ENCODE peak calls at places on chromosomes 13 and 19, in eight cellular contexts. U is tibial nerve, J is breast epithelium, I is A549, Q is heart left ventricle, S is lower leg skin, K is esophagus squamous epithelium, O is uterus. B is an unnamed sample.

GRCh38 chr19:34475026-34475974 is 6.3 kb upstream of the WTIP start:
- DNase-seq in S (no peak), J (no peak), K (no peak), I (peak), O (no peak), U (no peak), Q (no peak), B (no peak)

GRCh38 chr19:56291857-56292256 is 19.3 kb downstream of the EDDM13 start:
- DNase-seq in K (no peak), O (no peak), Q (no peak), J (no peak), S (no peak), U (no peak), I (no peak), B (no peak)

GRCh38 chr13:30341815-30342570 is 34.6 kb upstream of the KATNAL1 start:
- DNase-seq in J (peak), S (peak), I (no peak), U (peak), Q (peak), K (no peak), O (peak), B (peak)

GRCh38 chr13:50518791-50519201 is 324.7 kb downstream of the DLEU7 start:
- DNase-seq in Q (no peak), J (no peak), S (peak), I (no peak), O (no peak), U (no peak), K (no peak), B (peak)

GRCh38 chr19:29841209-29841558 is 29.4 kb downstream of the CCNE1 start:
- DNase-seq in K (no peak), U (no peak), Q (no peak), S (no peak), O (no peak), J (no peak), I (peak), B (no peak)

GRCh38 chr13:110008816-110009215 is 222.4 kb upstream of the IRS2 start:
- DNase-seq in I (no peak), O (no peak), K (no peak), U (no peak), Q (no peak), J (no peak), S (no peak), B (no peak)

GRCh38 chr13:63625869-63626268 is 2210.2 kb upstream of the PCDH20 start:
- DNase-seq in K (no peak), I (peak), U (no peak), O (no peak), S (no peak), J (no peak), Q (no peak), B (no peak)

GRCh38 chr13:42820450-42820849 is 39.1 kb downstream of the FAM216B start:
- DNase-seq in O (no peak), Q (no peak), U (no peak), J (no peak), S (no peak), K (no peak), I (no peak), B (no peak)

GRCh38 chr19:6530385-6531162 is at the start of gene TNFSF9:
- DNase-seq in K (no peak), I (peak), O (peak), J (peak), Q (peak), S (peak), U (peak), B (peak)

GRCh38 chr19:9308091-9308490 is 1.5 kb downstream of the ZNF699 start:
- DNase-seq in I (no peak), J (no peak), U (no peak), Q (no peak), K (no peak), O (no peak), S (no peak), B (no peak)

GRCh38 chr19:9306443-9306842 is 3.2 kb downstream of the ZNF699 start:
- DNase-seq in U (no peak), Q (no peak), I (no peak), S (no peak), K (no peak), O (no peak), J (no peak), B (no peak)

GRCh38 chr19:9313756-9314155 is 4.1 kb upstream of the ZNF699 start:
- DNase-seq in S (no peak), I (no peak), U (no peak), J (no peak), K (no peak), Q (no peak), O (no peak), B (no peak)

GRCh38 chr19:9309974-9310446 is 372 bp upstream of the ZNF699 start:
- DNase-seq in S (peak), I (peak), O (peak), U (peak), J (no peak), K (peak), Q (peak), B (peak)

DNA sequence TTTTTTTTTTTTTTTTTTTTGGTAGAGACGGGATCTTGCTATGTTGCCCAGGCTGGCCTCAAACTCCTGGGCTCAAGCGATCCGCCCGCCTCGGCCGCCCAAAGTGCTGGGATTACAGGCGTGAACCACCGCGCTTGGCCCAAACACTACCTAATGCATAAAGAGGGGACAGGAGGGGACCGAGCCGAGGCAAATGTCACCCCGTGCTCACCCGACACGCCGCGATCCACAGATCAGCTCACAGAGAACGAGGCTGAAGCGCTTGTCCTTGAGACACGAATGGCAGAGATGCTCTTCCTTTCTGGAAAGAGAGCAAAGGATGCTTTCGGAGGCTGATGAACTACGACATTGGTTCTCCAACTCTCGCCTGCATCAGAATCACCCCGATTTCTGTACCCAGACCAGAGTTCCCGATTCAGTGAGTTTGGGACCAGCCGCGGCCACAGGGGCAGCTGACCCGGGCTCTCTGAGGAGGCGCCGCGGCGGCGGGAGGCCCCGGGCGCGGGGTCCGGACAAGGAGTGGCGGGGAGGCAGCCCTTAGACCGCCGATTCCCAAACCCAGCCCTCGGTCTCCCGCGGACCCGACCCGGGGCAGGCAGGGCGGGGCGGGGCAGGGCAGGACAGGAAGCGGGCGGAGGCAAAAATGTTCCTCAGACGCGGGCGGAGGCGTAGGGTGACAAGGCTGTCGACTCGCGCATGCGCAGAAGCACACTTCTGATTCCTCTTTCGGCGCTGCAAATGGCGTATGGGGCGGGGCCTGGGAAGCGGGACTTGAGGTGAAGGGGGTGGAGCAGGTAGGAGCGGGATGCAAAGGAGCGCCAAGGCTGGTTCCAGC is at the start of gene ZNF699:
- DNase-seq in U (peak), K (peak), J (peak), O (peak), S (peak), Q (peak), I (peak), B (peak)
- TF ChIP-seq POLR2A in U (peak), K (peak), J (peak), O (peak), S (no peak), Q (no peak), I (no peak), B (peak)

GRCh38 chr19:58392945-58393724 is 2.3 kb upstream of the RNF225 start:
- DNase-seq in I (no peak), J (no peak), U (no peak), K (no peak), Q (no peak), O (no peak), S (no peak), B (no peak)
- TF ChIP-seq POLR2A in I (no peak), J (no peak), U (no peak), K (no peak), Q (no peak), O (no peak), S (no peak), B (no peak)

GRCh38 chr19:2492870-2493269 is 16.9 kb downstream of the GADD45B start:
- DNase-seq in K (no peak), I (no peak), S (no peak), J (no peak), Q (no peak), U (no peak), O (no peak), B (no peak)

GRCh38 chr19:2495651-2496316 is 19.9 kb downstream of the GADD45B start:
- DNase-seq in J (peak), O (peak), S (no peak), K (no peak), Q (peak), I (no peak), U (no peak), B (peak)

GRCh38 chr19:2495130-2495641 is 19.3 kb downstream of the GADD45B start:
- DNase-seq in K (no peak), Q (peak), S (peak), U (peak), O (peak), I (peak), J (peak), B (peak)

GRCh38 chr19:2494084-2494446 is 18.1 kb downstream of the GADD45B start:
- DNase-seq in I (peak), U (no peak), S (no peak), Q (peak), O (no peak), J (no peak), K (no peak), B (peak)

GRCh38 chr19:2494447-2495129 is 18.7 kb downstream of the GADD45B start:
- DNase-seq in U (peak), S (peak), K (no peak), I (peak), J (peak), Q (peak), O (peak), B (peak)
- TF ChIP-seq POLR2A in U (no peak), S (no peak), K (peak), I (peak), J (no peak), Q (no peak), O (peak), B (peak)

GRCh38 chr19:4083677-4084546 is 17.2 kb upstream of the ZBTB7A start:
- DNase-seq in Q (peak), K (no peak), U (no peak), O (no peak), I (no peak), S (no peak), J (no peak), B (no peak)
- TF ChIP-seq POLR2A in Q (no peak), K (no peak), U (no peak), O (no peak), I (no peak), S (no peak), J (no peak), B (no peak)

DNA sequence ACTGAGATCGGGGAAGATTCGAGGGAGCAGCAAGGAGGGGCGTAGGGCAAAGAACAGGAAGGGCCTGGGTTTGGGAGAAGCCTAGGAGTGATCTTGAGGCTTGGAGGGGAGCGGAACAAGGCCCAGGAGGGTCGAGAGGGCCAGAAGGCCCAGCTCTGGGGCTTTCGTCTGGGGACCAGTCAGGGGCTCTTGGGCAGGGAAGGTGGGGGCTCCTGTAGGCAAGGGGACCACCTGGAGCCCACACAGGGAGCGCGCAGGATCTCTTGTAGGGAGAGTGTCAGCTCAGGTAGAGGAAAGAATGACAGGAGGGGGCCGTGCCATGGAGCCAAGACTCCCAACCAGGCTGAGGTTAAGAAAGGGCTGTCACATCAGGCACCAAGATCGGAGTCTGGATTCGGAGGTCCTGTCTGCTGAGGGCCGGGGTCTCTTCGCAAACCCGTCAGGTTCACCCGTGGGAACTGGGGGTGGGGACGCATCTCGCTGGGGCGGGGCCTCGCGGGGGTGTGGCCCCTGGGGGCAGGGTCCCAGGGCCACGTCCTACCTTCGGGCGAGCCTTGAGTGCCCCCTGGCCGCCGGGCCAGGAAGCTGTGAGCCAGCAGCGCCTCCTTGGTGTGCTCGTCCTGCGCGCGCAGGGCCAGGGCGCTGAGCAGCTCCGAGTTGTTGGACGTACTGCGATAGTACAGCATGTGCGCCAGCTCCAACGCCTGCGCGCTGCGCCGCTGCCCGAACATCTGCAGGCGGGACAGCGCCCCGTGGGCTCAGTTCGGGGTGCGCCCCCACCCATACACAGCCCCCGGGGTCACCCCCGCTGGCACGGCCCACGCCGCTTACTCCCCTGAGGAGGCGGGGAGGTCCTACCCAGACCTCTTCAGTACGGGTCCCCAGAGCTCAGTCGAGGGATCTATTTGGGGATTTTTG is 8.4 kb downstream of the EMP3 start:
- DNase-seq in I (peak), S (peak), K (peak), U (peak), O (peak), J (peak), Q (peak), B (peak)
- TF ChIP-seq POLR2A in I (peak), S (no peak), K (no peak), U (no peak), O (no peak), J (no peak), Q (no peak), B (peak)

GRCh38 chr19:4345656-4346383 is 2.5 kb downstream of the MPND start:
- DNase-seq in S (no peak), K (no peak), Q (no peak), I (no peak), J (no peak), O (no peak), U (no peak), B (no peak)

GRCh38 chr19:4338441-4339350 is at the start of gene STAP2:
- DNase-seq in J (peak), S (peak), U (no peak), K (no peak), I (no peak), Q (no peak), O (no peak), B (peak)

GRCh38 chr19:4343845-4344713 is 717 bp downstream of the MPND start:
- DNase-seq in S (no peak), O (no peak), K (no peak), Q (no peak), U (no peak), J (no peak), I (no peak), B (peak)

GRCh38 chr19:4343056-4343844 is at the start of gene MPND:
- DNase-seq in I (peak), J (peak), Q (peak), U (peak), O (peak), K (peak), S (peak), B (peak)

DNA sequence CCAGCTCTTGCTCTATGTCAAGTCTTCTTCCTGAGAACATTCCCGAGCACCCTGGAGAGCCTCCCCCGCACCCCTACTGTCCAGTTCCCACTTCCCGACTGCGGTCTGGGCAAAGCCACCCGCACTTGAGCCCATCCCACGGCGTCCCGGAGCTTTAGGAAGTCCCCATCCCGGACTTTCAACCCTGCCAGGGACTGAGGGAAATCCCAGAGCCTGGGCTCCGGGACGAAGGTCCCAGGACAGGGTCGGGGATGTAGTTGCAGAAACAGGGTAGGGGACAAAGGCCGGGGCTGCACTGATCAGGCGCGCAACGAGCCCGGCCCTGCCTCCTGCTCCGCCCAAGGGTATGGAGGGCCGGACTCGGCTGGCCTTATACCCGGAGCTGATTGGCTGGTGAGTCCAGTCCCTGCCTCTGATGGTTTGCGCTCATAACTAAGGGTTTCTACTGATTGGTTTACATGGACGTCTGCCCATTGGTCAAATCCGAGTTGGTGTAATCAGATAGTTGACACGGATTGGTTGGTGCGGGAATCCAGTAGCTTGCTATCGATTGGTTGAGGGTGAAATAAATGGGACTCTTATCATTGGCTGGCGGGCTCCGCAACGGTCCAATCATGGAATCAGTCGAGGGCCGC is 824 bp upstream of the MPND start:
- DNase-seq in U (peak), J (peak), K (peak), I (peak), S (peak), O (peak), Q (peak), B (peak)
- TF ChIP-seq POLR2A in U (peak), J (peak), K (peak), I (peak), S (no peak), O (peak), Q (peak), B (peak)

GRCh38 chr19:12938536-12939291 is at the start of gene CALR:
- DNase-seq in O (no peak), Q (no peak), I (peak), S (no peak), J (no peak), U (no peak), K (no peak), B (peak)

GRCh38 chr19:12939292-12939606 is 840 bp downstream of the CALR start:
- DNase-seq in J (no peak), I (no peak), U (no peak), S (no peak), O (peak), K (no peak), Q (no peak), B (peak)

GRCh38 chr19:12940897-12941296 is 2.5 kb downstream of the CALR start:
- DNase-seq in S (no peak), K (no peak), J (no peak), U (no peak), I (no peak), O (no peak), Q (no peak), B (no peak)

GRCh38 chr19:12938054-12938535 is 314 bp upstream of the CALR start:
- DNase-seq in K (peak), I (peak), O (peak), J (peak), S (peak), U (peak), Q (peak), B (peak)

DNA sequence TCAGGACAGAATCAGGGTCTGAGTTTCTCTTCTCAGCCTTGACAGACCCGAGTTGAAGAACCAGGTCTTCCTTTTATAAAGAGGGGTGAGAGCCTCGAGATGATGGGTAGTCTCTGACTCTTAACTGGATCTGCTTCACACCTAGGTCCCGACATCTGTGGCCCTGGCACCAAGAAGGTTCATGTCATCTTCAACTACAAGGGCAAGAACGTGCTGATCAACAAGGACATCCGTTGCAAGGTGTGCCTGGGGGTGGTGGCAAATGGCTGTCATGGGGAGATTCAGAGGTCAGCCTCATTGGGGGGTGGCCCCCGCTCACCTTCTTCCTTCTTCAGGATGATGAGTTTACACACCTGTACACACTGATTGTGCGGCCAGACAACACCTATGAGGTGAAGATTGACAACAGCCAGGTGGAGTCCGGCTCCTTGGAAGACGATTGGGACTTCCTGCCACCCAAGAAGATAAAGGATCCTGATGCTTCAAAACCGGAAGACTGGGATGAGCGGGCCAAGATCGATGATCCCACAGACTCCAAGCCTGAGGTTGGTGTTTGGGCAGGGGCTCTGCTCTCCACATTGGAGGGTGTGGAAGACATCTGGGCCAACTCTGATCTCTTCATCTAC is 1.6 kb downstream of the CALR start:
- DNase-seq in K (no peak), Q (no peak), I (no peak), S (no peak), U (no peak), O (no peak), J (no peak), B (no peak)
- TF ChIP-seq POLR2A in K (no peak), Q (no peak), I (no peak), S (no peak), U (no peak), O (no peak), J (no peak), B (no peak)

DNA sequence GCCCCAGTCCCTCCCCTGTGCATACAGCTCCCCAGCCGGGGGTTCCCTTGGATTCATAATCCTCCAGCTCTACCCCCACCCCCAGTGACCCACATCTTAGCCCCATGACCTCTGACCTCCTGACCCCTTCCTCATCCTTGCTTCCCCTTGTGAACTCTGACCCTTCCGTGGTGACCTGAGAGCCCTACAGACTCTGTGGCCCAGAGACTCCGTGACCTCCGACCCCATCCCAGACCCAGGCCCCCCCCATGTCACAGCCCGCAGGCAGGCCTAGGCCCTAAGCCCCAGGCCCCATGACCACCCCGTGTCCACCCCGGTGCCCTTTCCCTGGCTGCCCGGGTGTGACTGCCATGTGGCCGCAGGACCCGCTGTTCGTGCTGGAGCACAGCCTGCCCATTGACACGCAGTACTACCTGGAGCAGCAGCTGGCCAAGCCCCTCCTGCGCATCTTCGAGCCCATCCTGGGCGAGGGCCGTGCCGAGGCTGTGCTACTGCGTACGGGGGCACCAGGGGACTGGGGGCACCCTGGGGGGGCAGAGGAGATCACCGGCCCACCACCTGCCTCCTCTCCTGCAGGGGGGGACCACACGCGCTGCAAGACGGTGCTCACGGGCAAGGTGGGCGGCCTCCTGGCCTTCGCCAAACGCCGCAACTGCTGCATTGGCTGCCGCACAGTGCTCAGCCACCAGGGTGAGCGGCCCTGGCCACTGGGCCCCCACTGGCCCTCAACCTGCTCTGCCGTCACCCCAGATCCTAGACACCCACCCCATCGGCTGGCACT is 2.5 kb upstream of the SPIB start:
- DNase-seq in Q (no peak), S (no peak), I (no peak), O (no peak), K (no peak), J (no peak), U (no peak), B (no peak)
- TF ChIP-seq POLR2A in Q (no peak), S (no peak), I (no peak), O (no peak), K (no peak), J (no peak), U (no peak), B (no peak)

B was measured in thyroid gland.